ENCODE peak calls at places on chromosomes 11 and 22, in nine cellular contexts. N, F, E, L, X, U, H, K and R are unnamed samples.

GRCh38 chr11:71267807-71268421 is 15.5 kb upstream of the SHANK2 start:
- DNase-seq in N (no peak), K (no peak), X (no peak), H (no peak), U (no peak), E (no peak), L (no peak), F (no peak), R (no peak)

GRCh38 chr22:26845016-26845728 is 187.8 kb downstream of the MIAT start:
- DNase-seq in K (no peak), N (peak; percentile 40), F (no peak), H (no peak), U (no peak), L (no peak), E (no peak), X (peak; percentile 10), R (no peak)

GRCh38 chr22:24335529-24335928 is 64.9 kb downstream of the SPECC1L start:
- DNase-seq in F (no peak), X (no peak), U (no peak), N (no peak), H (no peak), E (no peak), K (no peak), L (no peak), R (no peak)

GRCh38 chr22:31776231-31776630 is 22.4 kb downstream of the DEPDC5 start:
- DNase-seq in L (no peak), K (no peak), N (no peak), X (no peak), U (no peak), E (no peak), H (no peak), F (no peak), R (no peak)

GRCh38 chr11:46333129-46333947 is 13.9 kb upstream of the DGKZ start:
- DNase-seq in N (no peak), X (no peak), L (no peak), U (no peak), E (peak; percentile 38), K (no peak), H (no peak), F (no peak), R (no peak)

GRCh38 chr11:33540946-33541915 is 159.4 kb downstream of the C11orf91 start:
- DNase-seq in F (no peak), K (no peak), L (no peak), N (no peak), X (no peak), E (no peak), U (no peak), H (no peak), R (no peak)

GRCh38 chr22:47367107-47367690 is 604.7 kb downstream of the TBC1D22A start:
- DNase-seq in U (no peak), F (no peak), E (no peak), X (no peak), K (peak; percentile 44), H (no peak), L (no peak), N (no peak), R (no peak)

GRCh38 chr11:43943357-43943930 is 1.0 kb downstream of the C11orf96 start:
- DNase-seq in F (no peak), H (no peak), N (no peak), X (no peak), K (no peak), U (no peak), E (peak; percentile 58), L (no peak), R (no peak)

GRCh38 chr11:7246179-7246578 is 5.5 kb upstream of the SYT9 start:
- DNase-seq in H (no peak), E (peak; percentile 53), X (no peak), F (no peak), K (no peak), N (no peak), U (no peak), L (no peak), R (no peak)

GRCh38 chr11:86784247-86784681 is 16.1 kb upstream of the PRSS23 start:
- DNase-seq in E (peak; percentile 80), K (no peak), U (no peak), L (no peak), F (no peak), N (no peak), H (no peak), X (no peak), R (no peak)

GRCh38 chr11:104668797-104669463 is 229.3 kb downstream of the CASP12 start:
- DNase-seq in L (no peak), N (no peak), K (no peak), E (peak; percentile 90), F (no peak), U (no peak), X (no peak), H (no peak), R (no peak)

GRCh38 chr11:9922806-9923205 is 258.9 kb downstream of the SWAP70 start:
- DNase-seq in K (no peak), H (no peak), N (no peak), L (no peak), F (peak; percentile 50), E (peak; percentile 39), X (no peak), U (no peak), R (no peak)

GRCh38 chr22:25111579-25112517 is 87.8 kb upstream of the CRYBB3 start:
- DNase-seq in X (no peak), E (peak; percentile 11), F (no peak), H (no peak), L (peak; percentile 42), K (no peak), U (no peak), N (peak; percentile 24), R (peak; percentile 33)

GRCh38 chr11:134449713-134450112 is 37.7 kb upstream of the B3GAT1 start:
- DNase-seq in X (no peak), N (no peak), E (no peak), U (no peak), K (no peak), L (no peak), F (no peak), H (no peak), R (no peak)